ENCODE peak calls at places on chromosome 11, in six cellular contexts. One of them, this sample, is unnamed. For H3K27me3, the result is how much of the 10 kb centered on the place peaks cover.

GRCh38 chr11:47067401-47067800 is 109.3 kb downstream of the ARFGAP2 start:
- DNase-seq in CD4-positive, alpha-beta memory T cell: no peak
- DNase-seq in neuronal stem cell: no peak
- DNase-seq in neural progenitor cell: no peak
- DNase-seq in GM23248: no peak
- DNase-seq in ovary: no peak
- DNase-seq in this sample: no peak

GRCh38 chr11:111693224-111693937 is 72.8 kb downstream of the PPP2R1B start:
- DNase-seq in ovary: no peak
- DNase-seq in neuronal stem cell: no peak
- DNase-seq in GM23248: no peak
- DNase-seq in CD4-positive, alpha-beta memory T cell: no peak
- DNase-seq in neural progenitor cell: no peak
- DNase-seq in this sample: no peak

GRCh38 chr11:4643084-4643483 is 698 bp upstream of the OR51E1 start:
- DNase-seq in CD4-positive, alpha-beta memory T cell: no peak
- DNase-seq in neuronal stem cell: no peak
- DNase-seq in neural progenitor cell: no peak
- DNase-seq in GM23248: no peak
- DNase-seq in ovary: no peak
- DNase-seq in this sample: no peak

GRCh38 chr11:115221461-115222069 is 282.6 kb downstream of the CADM1 start:
- DNase-seq in neural progenitor cell: no peak
- DNase-seq in GM23248: peak
- DNase-seq in ovary: no peak
- DNase-seq in CD4-positive, alpha-beta memory T cell: no peak
- DNase-seq in neuronal stem cell: no peak
- DNase-seq in this sample: no peak

GRCh38 chr11:47768090-47768620 is 1.0 kb upstream of the FNBP4 start:
- DNase-seq in neuronal stem cell: peak
- DNase-seq in ovary: peak
- DNase-seq in CD4-positive, alpha-beta memory T cell: peak
- DNase-seq in GM23248: peak
- DNase-seq in neural progenitor cell: peak
- DNase-seq in this sample: peak

GRCh38 chr11:70742553-70743291 is 344.4 kb downstream of the CTTN start:
- DNase-seq in CD4-positive, alpha-beta memory T cell: no peak
- DNase-seq in neural progenitor cell: peak
- DNase-seq in GM23248: no peak
- DNase-seq in ovary: no peak
- DNase-seq in neuronal stem cell: peak
- DNase-seq in this sample: no peak

GRCh38 chr11:68780829-68781228 is 29.5 kb upstream of the TESMIN start:
- DNase-seq in ovary: no peak
- DNase-seq in neural progenitor cell: peak
- DNase-seq in CD4-positive, alpha-beta memory T cell: no peak
- DNase-seq in GM23248: no peak
- DNase-seq in neuronal stem cell: no peak
- DNase-seq in this sample: no peak

GRCh38 chr11:117824571-117825537 is at the start of gene FXYD2:
- DNase-seq in neuronal stem cell: no peak
- DNase-seq in CD4-positive, alpha-beta memory T cell: no peak
- DNase-seq in GM23248: no peak
- DNase-seq in ovary: peak
- DNase-seq in neural progenitor cell: no peak
- DNase-seq in this sample: no peak

GRCh38 chr11:81647374-81647773 is 1086.3 kb downstream of the FAM181B start:
- DNase-seq in CD4-positive, alpha-beta memory T cell: no peak
- DNase-seq in neural progenitor cell: no peak
- DNase-seq in neuronal stem cell: no peak
- DNase-seq in GM23248: peak
- DNase-seq in ovary: no peak
- DNase-seq in this sample: no peak

GRCh38 chr11:47020793-47021624 is 84.4 kb downstream of the CSTPP1 start:
- DNase-seq in ovary: no peak
- DNase-seq in CD4-positive, alpha-beta memory T cell: no peak
- DNase-seq in neuronal stem cell: peak
- DNase-seq in GM23248: no peak
- DNase-seq in neural progenitor cell: peak
- DNase-seq in this sample: no peak

GRCh38 chr11:77053217-77054013 is 13.4 kb upstream of the CAPN5 start:
- DNase-seq in ovary: no peak
- DNase-seq in GM23248: no peak
- DNase-seq in CD4-positive, alpha-beta memory T cell: no peak
- DNase-seq in neuronal stem cell: no peak
- DNase-seq in neural progenitor cell: no peak
- DNase-seq in this sample: no peak

GRCh38 chr11:84384637-84385227 is 1098.6 kb upstream of the CCDC90B start:
- DNase-seq in ovary: peak
- DNase-seq in CD4-positive, alpha-beta memory T cell: peak
- DNase-seq in neuronal stem cell: peak
- DNase-seq in neural progenitor cell: peak
- DNase-seq in GM23248: peak
- DNase-seq in this sample: peak

GRCh38 chr11:69425895-69426544 is 55.4 kb upstream of the LINC01488 start:
- DNase-seq in neural progenitor cell: no peak
- DNase-seq in CD4-positive, alpha-beta memory T cell: no peak
- DNase-seq in ovary: no peak
- DNase-seq in neuronal stem cell: no peak
- DNase-seq in GM23248: no peak
- DNase-seq in this sample: no peak

GRCh38 chr11:48141475-48142100 is 75.0 kb upstream of the OR4B1 start:
- DNase-seq in CD4-positive, alpha-beta memory T cell: peak
- DNase-seq in neuronal stem cell: no peak
- DNase-seq in neural progenitor cell: no peak
- DNase-seq in GM23248: peak
- DNase-seq in ovary: no peak
- DNase-seq in this sample: peak

GRCh38 chr11:73327812-73328364 is 19.8 kb downstream of the ARHGEF17 start:
- DNase-seq in GM23248: no peak
- DNase-seq in neural progenitor cell: no peak
- DNase-seq in CD4-positive, alpha-beta memory T cell: no peak
- DNase-seq in neuronal stem cell: no peak
- DNase-seq in ovary: no peak
- DNase-seq in this sample: no peak

GRCh38 chr11:120613264-120614226 is 102.0 kb downstream of the GRIK4 start:
- DNase-seq in neural progenitor cell: peak
- DNase-seq in GM23248: no peak
- DNase-seq in neuronal stem cell: no peak
- DNase-seq in ovary: no peak
- DNase-seq in CD4-positive, alpha-beta memory T cell: no peak
- DNase-seq in this sample: no peak

GRCh38 chr11:87460269-87460668 is 422.5 kb downstream of the TMEM135 start:
- DNase-seq in neuronal stem cell: no peak
- DNase-seq in ovary: no peak
- DNase-seq in neural progenitor cell: no peak
- DNase-seq in CD4-positive, alpha-beta memory T cell: no peak
- DNase-seq in GM23248: no peak
- DNase-seq in this sample: no peak

GRCh38 chr11:124830749-124831148 is 30.5 kb upstream of the MSANTD2 start:
- DNase-seq in neuronal stem cell: no peak
- DNase-seq in CD4-positive, alpha-beta memory T cell: no peak
- DNase-seq in ovary: no peak
- DNase-seq in GM23248: no peak
- DNase-seq in neural progenitor cell: no peak
- DNase-seq in this sample: no peak

GRCh38 chr11:124831897-124832296 is 31.7 kb upstream of the MSANTD2 start:
- DNase-seq in GM23248: no peak
- DNase-seq in neuronal stem cell: no peak
- DNase-seq in ovary: no peak
- DNase-seq in CD4-positive, alpha-beta memory T cell: no peak
- DNase-seq in neural progenitor cell: no peak
- DNase-seq in this sample: no peak

GRCh38 chr11:124825876-124826275 is 25.7 kb upstream of the MSANTD2 start:
- DNase-seq in ovary: no peak
- DNase-seq in GM23248: no peak
- DNase-seq in CD4-positive, alpha-beta memory T cell: no peak
- DNase-seq in neuronal stem cell: no peak
- DNase-seq in neural progenitor cell: no peak
- DNase-seq in this sample: no peak

GRCh38 chr11:124832571-124832970 is 32.4 kb upstream of the MSANTD2 start:
- DNase-seq in neuronal stem cell: no peak
- DNase-seq in CD4-positive, alpha-beta memory T cell: no peak
- DNase-seq in ovary: no peak
- DNase-seq in GM23248: no peak
- DNase-seq in neural progenitor cell: no peak
- DNase-seq in this sample: peak

DNA sequence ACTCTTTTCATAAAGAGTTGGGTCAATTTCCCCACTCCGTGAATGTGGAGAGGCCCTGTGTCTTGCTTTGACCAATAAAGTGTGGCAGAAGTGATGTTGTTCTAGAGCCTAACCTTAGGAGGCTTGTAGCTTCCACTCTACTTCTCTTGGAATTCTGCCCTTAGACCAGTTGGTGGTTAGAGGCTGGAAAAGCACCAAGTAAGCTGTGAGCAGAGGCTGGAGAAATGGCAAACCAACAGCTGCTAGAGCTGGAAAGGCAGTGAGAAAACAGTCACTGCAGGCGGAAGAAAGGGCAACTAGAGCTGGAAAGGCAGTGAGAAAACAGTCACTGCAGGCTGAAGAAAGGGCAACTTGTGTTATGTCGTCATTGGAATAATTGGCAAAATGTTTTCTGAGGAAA is 29.8 kb upstream of the MSANTD2 start:
- DNase-seq in GM23248: peak
- DNase-seq in CD4-positive, alpha-beta memory T cell: no peak
- DNase-seq in neuronal stem cell: no peak
- DNase-seq in neural progenitor cell: no peak
- DNase-seq in ovary: no peak
- DNase-seq in this sample: no peak
- H3K27me3 ChIP-seq in GM23248: under half
- H3K27me3 ChIP-seq in CD4-positive, alpha-beta memory T cell: under half
- H3K27me3 ChIP-seq in neuronal stem cell: under half
- H3K27me3 ChIP-seq in neural progenitor cell: under half
- H3K27me3 ChIP-seq in ovary: under half
- H3K27me3 ChIP-seq in this sample: half or more

GRCh38 chr11:20004856-20005255 is 155.4 kb downstream of the DBX1 start:
- DNase-seq in neural progenitor cell: no peak
- DNase-seq in ovary: no peak
- DNase-seq in CD4-positive, alpha-beta memory T cell: no peak
- DNase-seq in GM23248: no peak
- DNase-seq in neuronal stem cell: no peak
- DNase-seq in this sample: no peak

GRCh38 chr11:20008190-20008801 is 152.0 kb downstream of the DBX1 start:
- DNase-seq in neural progenitor cell: no peak
- DNase-seq in GM23248: no peak
- DNase-seq in CD4-positive, alpha-beta memory T cell: no peak
- DNase-seq in ovary: no peak
- DNase-seq in neuronal stem cell: no peak
- DNase-seq in this sample: no peak

GRCh38 chr11:20005747-20006146 is 154.5 kb downstream of the DBX1 start:
- DNase-seq in neuronal stem cell: no peak
- DNase-seq in GM23248: no peak
- DNase-seq in CD4-positive, alpha-beta memory T cell: no peak
- DNase-seq in neural progenitor cell: no peak
- DNase-seq in ovary: no peak
- DNase-seq in this sample: peak

GRCh38 chr11:20008870-20009644 is 151.2 kb downstream of the DBX1 start:
- DNase-seq in ovary: no peak
- DNase-seq in neuronal stem cell: no peak
- DNase-seq in GM23248: no peak
- DNase-seq in CD4-positive, alpha-beta memory T cell: no peak
- DNase-seq in neural progenitor cell: no peak
- DNase-seq in this sample: no peak

DNA sequence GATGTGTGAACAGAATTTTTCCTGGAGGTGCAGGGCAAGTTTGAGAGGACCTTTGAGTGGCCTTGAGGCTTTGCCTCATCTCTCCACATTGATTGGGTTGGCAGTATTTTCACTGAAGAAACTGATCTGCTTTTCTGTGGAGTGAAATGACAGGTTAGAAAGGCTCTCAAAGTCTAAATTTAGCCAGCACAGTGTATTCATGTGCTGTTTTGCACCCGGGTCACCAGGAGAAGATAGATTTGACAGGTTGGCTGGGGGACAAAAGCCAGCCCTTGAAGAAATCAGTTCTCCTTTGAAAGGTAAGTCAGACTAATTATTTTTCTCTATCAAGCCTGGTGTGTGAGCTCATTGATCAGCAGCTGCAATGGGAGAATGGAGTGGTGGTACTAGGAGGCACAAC is 152.9 kb downstream of the DBX1 start:
- DNase-seq in neural progenitor cell: no peak
- DNase-seq in CD4-positive, alpha-beta memory T cell: no peak
- DNase-seq in neuronal stem cell: no peak
- DNase-seq in ovary: no peak
- DNase-seq in GM23248: no peak
- DNase-seq in this sample: no peak
- H3K27ac ChIP-seq in neural progenitor cell: no peak
- H3K27ac ChIP-seq in CD4-positive, alpha-beta memory T cell: no peak
- H3K27ac ChIP-seq in neuronal stem cell: no peak
- H3K27ac ChIP-seq in ovary: peak
- H3K27ac ChIP-seq in GM23248: no peak
- H3K27ac ChIP-seq in this sample: no peak

GRCh38 chr11:128894685-128895084 is 3.5 kb downstream of the KCNJ5 start:
- DNase-seq in neural progenitor cell: no peak
- DNase-seq in GM23248: no peak
- DNase-seq in ovary: no peak
- DNase-seq in neuronal stem cell: no peak
- DNase-seq in CD4-positive, alpha-beta memory T cell: no peak
- DNase-seq in this sample: no peak

GRCh38 chr11:128894296-128894681 is 3.1 kb downstream of the KCNJ5 start:
- DNase-seq in CD4-positive, alpha-beta memory T cell: no peak
- DNase-seq in neuronal stem cell: no peak
- DNase-seq in neural progenitor cell: no peak
- DNase-seq in ovary: no peak
- DNase-seq in GM23248: no peak
- DNase-seq in this sample: no peak

GRCh38 chr11:128895505-128895904 is 4.3 kb downstream of the KCNJ5 start:
- DNase-seq in neuronal stem cell: no peak
- DNase-seq in GM23248: no peak
- DNase-seq in ovary: no peak
- DNase-seq in neural progenitor cell: no peak
- DNase-seq in CD4-positive, alpha-beta memory T cell: no peak
- DNase-seq in this sample: no peak

GRCh38 chr11:128897841-128898240 is 6.7 kb downstream of the KCNJ5 start:
- DNase-seq in GM23248: peak
- DNase-seq in ovary: no peak
- DNase-seq in neuronal stem cell: no peak
- DNase-seq in CD4-positive, alpha-beta memory T cell: no peak
- DNase-seq in neural progenitor cell: no peak
- DNase-seq in this sample: no peak

GRCh38 chr11:128896356-128896755 is 5.2 kb downstream of the KCNJ5 start:
- DNase-seq in neural progenitor cell: no peak
- DNase-seq in neuronal stem cell: no peak
- DNase-seq in CD4-positive, alpha-beta memory T cell: no peak
- DNase-seq in GM23248: peak
- DNase-seq in ovary: no peak
- DNase-seq in this sample: no peak
- H3K27me3 ChIP-seq in neural progenitor cell: half or more
- H3K27me3 ChIP-seq in neuronal stem cell: under half
- H3K27me3 ChIP-seq in CD4-positive, alpha-beta memory T cell: under half
- H3K27me3 ChIP-seq in GM23248: under half
- H3K27me3 ChIP-seq in ovary: under half
- H3K27me3 ChIP-seq in this sample: under half

DNA sequence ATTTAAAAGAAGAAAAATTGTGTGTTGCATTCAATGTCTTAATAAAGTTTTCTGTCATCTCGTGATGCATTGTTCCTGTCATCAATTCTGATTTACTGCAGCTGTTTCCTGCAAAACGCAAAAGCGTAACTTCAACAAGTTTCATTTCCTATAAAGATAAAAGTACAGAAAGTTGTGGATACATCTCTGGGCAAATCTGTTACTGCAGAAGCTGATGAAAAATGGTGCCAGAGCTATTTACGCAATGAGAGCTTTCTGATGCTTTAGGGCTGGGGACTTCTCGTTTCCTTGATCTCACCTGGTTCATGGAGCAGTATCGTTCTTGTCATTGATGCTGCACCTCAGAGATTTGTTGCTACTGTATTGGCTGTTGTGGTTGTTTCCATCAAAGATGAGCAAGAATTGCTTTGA is 15.5 kb upstream of the MS4A12 start:
- DNase-seq in GM23248: no peak
- DNase-seq in ovary: no peak
- DNase-seq in neuronal stem cell: no peak
- DNase-seq in neural progenitor cell: no peak
- DNase-seq in CD4-positive, alpha-beta memory T cell: no peak
- DNase-seq in this sample: no peak
- H3K27ac ChIP-seq in GM23248: no peak
- H3K27ac ChIP-seq in ovary: no peak
- H3K27ac ChIP-seq in neuronal stem cell: no peak
- H3K27ac ChIP-seq in neural progenitor cell: no peak
- H3K27ac ChIP-seq in CD4-positive, alpha-beta memory T cell: no peak
- H3K27ac ChIP-seq in this sample: no peak

This sample was measured in foreskin keratinocyte.